ENCODE peak calls at places on chromosomes 2 and 18, in six cellular contexts. A is HuH-7, M is omental fat pad, T is endodermal cell, H is ACHN, R is upper lobe of right lung. S is an unnamed sample.

GRCh38 chr2:9152975-9153402 is 53.6 kb upstream of the ASAP2 start:
- DNase-seq in A (no peak), T (no peak), M (no peak), H (no peak), R (no peak), S (peak; percentile 64)

GRCh38 chr2:127721978-127722355 is 20.7 kb downstream of the SFT2D3 start:
- DNase-seq in R (no peak), T (no peak), A (no peak), H (peak; percentile 21), M (no peak), S (no peak)

GRCh38 chr2:3377279-3377611 is 373 bp downstream of the EIPR1 start:
- DNase-seq in M (no peak), R (no peak), A (peak; percentile 53), T (no peak), H (peak; percentile 68), S (no peak)

GRCh38 chr18:44229693-44230108 is 451.0 kb upstream of the SETBP1 start:
- DNase-seq in T (no peak), H (no peak), M (no peak), A (no peak), R (peak; percentile 52), S (peak; percentile 92)

GRCh38 chr2:209688388-209688787 is 83.2 kb upstream of the UNC80 start:
- DNase-seq in M (no peak), T (no peak), H (peak; percentile 40), R (no peak), A (no peak), S (no peak)

GRCh38 chr2:151619337-151619989 is 114.8 kb downstream of the NEB start:
- DNase-seq in H (peak; percentile 96), A (no peak), R (no peak), M (no peak), T (no peak), S (no peak)

GRCh38 chr2:54560146-54560881 is 104.2 kb downstream of the SPTBN1 start:
- DNase-seq in H (peak; percentile 60), A (peak; percentile 58), T (peak; percentile 67), R (no peak), M (no peak), S (peak; percentile 87)

GRCh38 chr2:174729797-174730529 is 34.3 kb downstream of the CHRNA1 start:
- DNase-seq in M (no peak), R (no peak), H (no peak), A (no peak), T (peak; percentile 70), S (no peak)

GRCh38 chr2:183995632-183996031 is 602.7 kb upstream of the ZNF804A start:
- DNase-seq in R (no peak), M (no peak), H (peak; percentile 62), A (no peak), T (no peak), S (no peak)

S was measured in sigmoid colon.